ENCODE peak calls at places on chromosomes 5 and 9, in nine cellular contexts. G is left colon, L is activated B cell treated with CpG ODN at 0.5 μM for 24 hours, C is iPS DF 19.7, A is NCI-H1930, I is neural progenitor cell, B is mucosa of descending colon, T is tibial nerve, J is occipital lobe. V is an unnamed sample.
A peak's percentile ranks its signal among the peaks of the same experiment; 100 is the strongest.

GRCh38 chr5:52560366-52560765 is 227.3 kb upstream of the ITGA1 start:
- DNase-seq in A (no peak), G (no peak), J (no peak), T (no peak), C (no peak), I (no peak), L (no peak), B (no peak), V (no peak)

GRCh38 chr9:91177081-91177480 is 184.6 kb downstream of the AUH start:
- DNase-seq in C (no peak), T (no peak), J (no peak), L (no peak), G (no peak), A (no peak), I (no peak), B (no peak), V (no peak)

GRCh38 chr5:180314106-180314505 is 22.2 kb upstream of the MAPK9 start:
- DNase-seq in B (no peak), G (no peak), L (no peak), T (no peak), J (no peak), I (no peak), A (no peak), C (no peak), V (no peak)

GRCh38 chr5:128349044-128349629 is 188.9 kb downstream of the FBN2 start:
- DNase-seq in J (no peak), B (peak; percentile 93), C (no peak), T (no peak), L (no peak), A (peak; percentile 17), G (peak; percentile 82), I (no peak), V (no peak)

GRCh38 chr5:33937017-33937699 is 972 bp downstream of the RXFP3 start:
- DNase-seq in L (no peak), G (no peak), I (no peak), J (no peak), C (no peak), B (no peak), A (no peak), T (no peak), V (no peak)

GRCh38 chr9:83474631-83475030 is 63.6 kb downstream of the FRMD3 start:
- DNase-seq in T (no peak), A (no peak), G (no peak), L (no peak), I (no peak), C (no peak), B (no peak), J (no peak), V (no peak)

GRCh38 chr5:79236970-79237734 is 1.2 kb downstream of the JMY start:
- DNase-seq in B (peak; percentile 51), J (no peak), G (peak; percentile 35), C (no peak), A (no peak), I (peak; percentile 65), T (no peak), L (peak; percentile 50), V (no peak)

GRCh38 chr9:34171753-34172535 is 6.9 kb upstream of the UBAP1 start:
- DNase-seq in L (peak; percentile 22), C (no peak), B (peak; percentile 29), I (no peak), A (no peak), G (peak; percentile 32), J (no peak), T (no peak), V (no peak)

GRCh38 chr5:81826128-81826527 is 75.2 kb upstream of the SSBP2 start:
- DNase-seq in C (no peak), I (no peak), L (no peak), G (no peak), J (no peak), T (no peak), A (no peak), B (no peak), V (no peak)

GRCh38 chr5:35803221-35803651 is 53.5 kb upstream of the IL7R start:
- DNase-seq in C (peak; percentile 20), J (peak; percentile 79), G (no peak), L (no peak), B (peak; percentile 26), T (no peak), I (peak; percentile 90), A (no peak), V (peak; percentile 39)

V was measured in NT2/D1.